ENCODE peak calls at places on chromosome 1, in eight cellular contexts. Y, C, J, R, U, I, H and S are unnamed samples.

GRCh38 chr1:186476306-186477040 is 15.6 kb upstream of the PDC start:
- DNase-seq in Y (no peak), C (no peak), J (no peak), R (no peak), U (no peak), I (no peak), H (no peak), S (no peak)

GRCh38 chr1:54037476-54037875 is 15.5 kb downstream of the TMEM59 start:
- DNase-seq in Y (no peak), C (no peak), J (no peak), R (no peak), U (no peak), I (no peak), H (no peak), S (no peak)

GRCh38 chr1:185526318-185527307 is 207.6 kb upstream of the HMCN1 start:
- DNase-seq in Y (no peak), C (no peak), J (no peak), R (no peak), U (no peak), I (peak; percentile 61), H (peak; percentile 13), S (no peak)

GRCh38 chr1:181117648-181118449 is 29.3 kb downstream of the IER5 start:
- DNase-seq in Y (no peak), C (no peak), J (no peak), R (no peak), U (peak; percentile 92), I (no peak), H (no peak), S (no peak)

GRCh38 chr1:2158272-2158671 is 36.3 kb downstream of the FAAP20 start:
- DNase-seq in Y (no peak), C (no peak), J (no peak), R (no peak), U (no peak), I (no peak), H (no peak), S (no peak)

GRCh38 chr1:6185151-6185550 is 5.0 kb upstream of the CHD5 start:
- DNase-seq in Y (no peak), C (no peak), J (no peak), R (no peak), U (no peak), I (no peak), H (no peak), S (no peak)

GRCh38 chr1:156660752-156661112 is 16.5 kb downstream of the NES start:
- DNase-seq in Y (no peak), C (no peak), J (no peak), R (no peak), U (no peak), I (no peak), H (no peak), S (no peak)

GRCh38 chr1:209154916-209155315 is 428.6 kb upstream of the CAMK1G start:
- DNase-seq in Y (no peak), C (no peak), J (no peak), R (no peak), U (no peak), I (no peak), H (no peak), S (no peak)

GRCh38 chr1:176745945-176746344 is 283.0 kb downstream of the PAPPA2 start:
- DNase-seq in Y (no peak), C (no peak), J (no peak), R (no peak), U (no peak), I (no peak), H (no peak), S (no peak)

GRCh38 chr1:30719406-30720270 is 3.7 kb downstream of the MATN1 start:
- DNase-seq in Y (no peak), C (no peak), J (no peak), R (no peak), U (peak; percentile 74), I (peak; percentile 86), H (no peak), S (no peak)

GRCh38 chr1:86429122-86429725 is 5.3 kb downstream of the CLCA2 start:
- DNase-seq in Y (no peak), C (no peak), J (no peak), R (no peak), U (no peak), I (no peak), H (no peak), S (no peak)

GRCh38 chr1:114130846-114131525 is 22.7 kb downstream of the SYT6 start:
- DNase-seq in Y (peak; percentile 33), C (no peak), J (no peak), R (no peak), U (no peak), I (no peak), H (no peak), S (no peak)

GRCh38 chr1:92992066-92992465 is 30.8 kb upstream of the DIPK1A start:
- DNase-seq in Y (no peak), C (no peak), J (no peak), R (no peak), U (no peak), I (no peak), H (no peak), S (no peak)

GRCh38 chr1:167630568-167631385 is 745 bp downstream of the RCSD1 start:
- DNase-seq in Y (no peak), C (no peak), J (no peak), R (peak; percentile 62), U (no peak), I (peak; percentile 83), H (peak; percentile 31), S (no peak)